ENCODE peak calls at places on chromosomes 7 and 10, in six cellular contexts. One of them, this sample, is unnamed.
A peak's percentile ranks its signal among the peaks of the same experiment; 100 is the strongest.

GRCh38 chr10:52668024-52668423 is 104.6 kb downstream of the MBL2 start:
- DNase-seq in HepG2: no peak
- DNase-seq in A549: no peak
- DNase-seq in body of pancreas: no peak
- DNase-seq in pancreas: no peak
- DNase-seq in fibroblast of pulmonary artery: no peak
- DNase-seq in this sample: no peak

GRCh38 chr7:69399038-69399800 is 199.1 kb upstream of the AUTS2 start:
- DNase-seq in A549: no peak
- DNase-seq in pancreas: no peak
- DNase-seq in HepG2: no peak
- DNase-seq in fibroblast of pulmonary artery: no peak
- DNase-seq in body of pancreas: no peak
- DNase-seq in this sample: no peak

GRCh38 chr7:98341106-98341505 is 59.6 kb downstream of the BRI3 start:
- DNase-seq in pancreas: no peak
- DNase-seq in fibroblast of pulmonary artery: no peak
- DNase-seq in body of pancreas: no peak
- DNase-seq in HepG2: no peak
- DNase-seq in A549: no peak
- DNase-seq in this sample: no peak

GRCh38 chr7:97377713-97378112 is 260.2 kb downstream of the SDHAF3 start:
- DNase-seq in fibroblast of pulmonary artery: no peak
- DNase-seq in HepG2: no peak
- DNase-seq in pancreas: no peak
- DNase-seq in A549: no peak
- DNase-seq in body of pancreas: no peak
- DNase-seq in this sample: no peak

GRCh38 chr10:78742730-78743615 is 325.8 kb upstream of the ZMIZ1 start:
- DNase-seq in HepG2: peak; percentile 72
- DNase-seq in body of pancreas: peak; percentile 86
- DNase-seq in fibroblast of pulmonary artery: no peak
- DNase-seq in pancreas: peak; percentile 64
- DNase-seq in A549: no peak
- DNase-seq in this sample: no peak

GRCh38 chr7:101686030-101686429 is 56.9 kb upstream of the MYL10 start:
- DNase-seq in body of pancreas: no peak
- DNase-seq in HepG2: no peak
- DNase-seq in fibroblast of pulmonary artery: no peak
- DNase-seq in A549: no peak
- DNase-seq in pancreas: no peak
- DNase-seq in this sample: no peak

GRCh38 chr7:98827258-98827657 is 42.6 kb downstream of the TMEM130 start:
- DNase-seq in A549: no peak
- DNase-seq in HepG2: no peak
- DNase-seq in body of pancreas: no peak
- DNase-seq in pancreas: no peak
- DNase-seq in fibroblast of pulmonary artery: no peak
- DNase-seq in this sample: no peak

GRCh38 chr7:48419401-48419800 is 248.1 kb downstream of the ABCA13 start:
- DNase-seq in fibroblast of pulmonary artery: no peak
- DNase-seq in HepG2: no peak
- DNase-seq in pancreas: no peak
- DNase-seq in A549: no peak
- DNase-seq in body of pancreas: no peak
- DNase-seq in this sample: no peak

GRCh38 chr7:100044719-100045118 is 4.9 kb upstream of the ZSCAN21 start:
- DNase-seq in fibroblast of pulmonary artery: no peak
- DNase-seq in A549: peak; percentile 32
- DNase-seq in body of pancreas: peak; percentile 70
- DNase-seq in pancreas: peak; percentile 39
- DNase-seq in HepG2: no peak
- DNase-seq in this sample: no peak

GRCh38 chr10:131848296-131848695 is 52.5 kb upstream of the PPP2R2D start:
- DNase-seq in A549: no peak
- DNase-seq in fibroblast of pulmonary artery: no peak
- DNase-seq in body of pancreas: no peak
- DNase-seq in HepG2: no peak
- DNase-seq in pancreas: no peak
- DNase-seq in this sample: no peak

GRCh38 chr7:50734246-50734645 is 48.5 kb downstream of the GRB10 start:
- DNase-seq in A549: no peak
- DNase-seq in pancreas: peak; percentile 11
- DNase-seq in HepG2: no peak
- DNase-seq in body of pancreas: no peak
- DNase-seq in fibroblast of pulmonary artery: no peak
- DNase-seq in this sample: no peak

GRCh38 chr10:28554952-28555351 is 22.0 kb downstream of the WAC start:
- DNase-seq in HepG2: no peak
- DNase-seq in pancreas: no peak
- DNase-seq in A549: no peak
- DNase-seq in body of pancreas: no peak
- DNase-seq in fibroblast of pulmonary artery: no peak
- DNase-seq in this sample: no peak

GRCh38 chr10:123836418-123837145 is 55.0 kb downstream of the CPXM2 start:
- DNase-seq in body of pancreas: no peak
- DNase-seq in A549: no peak
- DNase-seq in fibroblast of pulmonary artery: no peak
- DNase-seq in pancreas: no peak
- DNase-seq in HepG2: no peak
- DNase-seq in this sample: no peak

GRCh38 chr10:5583525-5584175 is 58.9 kb downstream of the CALML3 start:
- DNase-seq in fibroblast of pulmonary artery: peak; percentile 29
- DNase-seq in A549: no peak
- DNase-seq in body of pancreas: peak; percentile 85
- DNase-seq in pancreas: peak; percentile 77
- DNase-seq in HepG2: no peak
- DNase-seq in this sample: no peak

GRCh38 chr10:25175527-25176420 is 973 bp downstream of the GPR158 start:
- DNase-seq in A549: no peak
- DNase-seq in body of pancreas: peak; percentile 47
- DNase-seq in HepG2: no peak
- DNase-seq in pancreas: peak; percentile 15
- DNase-seq in fibroblast of pulmonary artery: peak; percentile 45
- DNase-seq in this sample: no peak

GRCh38 chr7:7820939-7821338 is 102.5 kb upstream of the RPA3 start:
- DNase-seq in pancreas: no peak
- DNase-seq in HepG2: no peak
- DNase-seq in body of pancreas: no peak
- DNase-seq in A549: no peak
- DNase-seq in fibroblast of pulmonary artery: no peak
- DNase-seq in this sample: no peak

GRCh38 chr10:79090134-79090803 is 21.5 kb downstream of the ZMIZ1 start:
- DNase-seq in A549: no peak
- DNase-seq in fibroblast of pulmonary artery: peak; percentile 58
- DNase-seq in HepG2: no peak
- DNase-seq in pancreas: no peak
- DNase-seq in body of pancreas: no peak
- DNase-seq in this sample: no peak

GRCh38 chr7:143426479-143427142 is 16.6 kb upstream of the TAS2R60 start:
- DNase-seq in body of pancreas: no peak
- DNase-seq in fibroblast of pulmonary artery: no peak
- DNase-seq in HepG2: no peak
- DNase-seq in A549: no peak
- DNase-seq in pancreas: no peak
- DNase-seq in this sample: no peak

GRCh38 chr7:112132123-112132694 is 74.0 kb downstream of the DOCK4 start:
- DNase-seq in A549: no peak
- DNase-seq in body of pancreas: no peak
- DNase-seq in pancreas: no peak
- DNase-seq in fibroblast of pulmonary artery: peak; percentile 20
- DNase-seq in HepG2: peak; percentile 69
- DNase-seq in this sample: no peak

GRCh38 chr10:13453896-13454295 is 74.9 kb downstream of the BEND7 start:
- DNase-seq in body of pancreas: no peak
- DNase-seq in HepG2: no peak
- DNase-seq in A549: no peak
- DNase-seq in fibroblast of pulmonary artery: no peak
- DNase-seq in pancreas: no peak
- DNase-seq in this sample: no peak

GRCh38 chr10:5551531-5552375 is 27.0 kb downstream of the CALML3 start:
- DNase-seq in body of pancreas: no peak
- DNase-seq in fibroblast of pulmonary artery: no peak
- DNase-seq in HepG2: no peak
- DNase-seq in pancreas: no peak
- DNase-seq in A549: no peak
- DNase-seq in this sample: no peak

GRCh38 chr7:120740348-120740747 is 117.6 kb downstream of the TSPAN12 start:
- DNase-seq in HepG2: no peak
- DNase-seq in body of pancreas: no peak
- DNase-seq in pancreas: no peak
- DNase-seq in fibroblast of pulmonary artery: peak; percentile 40
- DNase-seq in A549: no peak
- DNase-seq in this sample: no peak

GRCh38 chr10:77428776-77429395 is 208.7 kb downstream of the KCNMA1 start:
- DNase-seq in fibroblast of pulmonary artery: peak; percentile 61
- DNase-seq in body of pancreas: peak; percentile 59
- DNase-seq in A549: peak; percentile 62
- DNase-seq in pancreas: peak; percentile 75
- DNase-seq in HepG2: peak; percentile 8
- DNase-seq in this sample: no peak

GRCh38 chr10:33016988-33017387 is 59.0 kb upstream of the ITGB1 start:
- DNase-seq in A549: no peak
- DNase-seq in HepG2: no peak
- DNase-seq in pancreas: no peak
- DNase-seq in fibroblast of pulmonary artery: no peak
- DNase-seq in body of pancreas: no peak
- DNase-seq in this sample: no peak
- TF ChIP-seq CTCF in A549: no peak
- TF ChIP-seq CTCF in HepG2: no peak
- TF ChIP-seq CTCF in pancreas: no peak
- TF ChIP-seq CTCF in fibroblast of pulmonary artery: no peak
- TF ChIP-seq CTCF in body of pancreas: no peak
- TF ChIP-seq CTCF in this sample: no peak

GRCh38 chr10:125316436-125316835 is 156.1 kb upstream of the CTBP2 start:
- DNase-seq in body of pancreas: no peak
- DNase-seq in A549: no peak
- DNase-seq in pancreas: no peak
- DNase-seq in fibroblast of pulmonary artery: no peak
- DNase-seq in HepG2: no peak
- DNase-seq in this sample: no peak
- TF ChIP-seq CTCF in body of pancreas: no peak
- TF ChIP-seq CTCF in A549: no peak
- TF ChIP-seq CTCF in pancreas: no peak
- TF ChIP-seq CTCF in fibroblast of pulmonary artery: no peak
- TF ChIP-seq CTCF in HepG2: no peak
- TF ChIP-seq CTCF in this sample: no peak

GRCh38 chr10:84715911-84716310 is 387.5 kb downstream of the CCSER2 start:
- DNase-seq in body of pancreas: no peak
- DNase-seq in A549: peak; percentile 63
- DNase-seq in fibroblast of pulmonary artery: peak; percentile 17
- DNase-seq in HepG2: peak; percentile 41
- DNase-seq in pancreas: no peak
- DNase-seq in this sample: peak; percentile 24
- TF ChIP-seq CTCF in body of pancreas: no peak
- TF ChIP-seq CTCF in A549: peak; percentile 37
- TF ChIP-seq CTCF in fibroblast of pulmonary artery: peak; percentile 43
- TF ChIP-seq CTCF in HepG2: peak; percentile 70
- TF ChIP-seq CTCF in pancreas: no peak
- TF ChIP-seq CTCF in this sample: peak; percentile 72

DNA sequence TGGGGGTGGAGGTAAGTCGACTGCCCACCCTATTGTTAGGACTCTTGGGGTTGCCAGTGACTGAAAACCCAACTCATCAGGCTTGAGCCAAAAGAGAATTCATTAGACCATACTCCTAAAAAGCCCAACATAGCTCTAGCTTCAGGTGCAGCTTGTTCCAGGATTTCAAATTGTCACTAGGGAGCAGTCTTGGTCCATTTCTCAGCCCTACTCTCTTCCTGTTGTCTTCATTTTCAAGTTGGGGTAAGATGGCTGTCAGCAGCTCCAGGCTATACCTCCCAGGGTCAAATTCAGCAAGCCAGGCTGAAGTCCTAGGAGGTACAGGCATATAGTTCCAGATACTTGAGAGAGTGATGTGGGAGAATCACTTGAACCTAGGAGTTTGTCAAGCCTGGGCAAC is 14.9 kb upstream of the COL13A1 start:
- DNase-seq in body of pancreas: no peak
- DNase-seq in pancreas: no peak
- DNase-seq in HepG2: no peak
- DNase-seq in A549: peak; percentile 31
- DNase-seq in fibroblast of pulmonary artery: peak; percentile 79
- DNase-seq in this sample: no peak
- TF ChIP-seq CTCF in body of pancreas: no peak
- TF ChIP-seq CTCF in pancreas: no peak
- TF ChIP-seq CTCF in HepG2: peak; percentile 30
- TF ChIP-seq CTCF in A549: peak; percentile 33
- TF ChIP-seq CTCF in fibroblast of pulmonary artery: peak; percentile 55
- TF ChIP-seq CTCF in this sample: no peak

DNA sequence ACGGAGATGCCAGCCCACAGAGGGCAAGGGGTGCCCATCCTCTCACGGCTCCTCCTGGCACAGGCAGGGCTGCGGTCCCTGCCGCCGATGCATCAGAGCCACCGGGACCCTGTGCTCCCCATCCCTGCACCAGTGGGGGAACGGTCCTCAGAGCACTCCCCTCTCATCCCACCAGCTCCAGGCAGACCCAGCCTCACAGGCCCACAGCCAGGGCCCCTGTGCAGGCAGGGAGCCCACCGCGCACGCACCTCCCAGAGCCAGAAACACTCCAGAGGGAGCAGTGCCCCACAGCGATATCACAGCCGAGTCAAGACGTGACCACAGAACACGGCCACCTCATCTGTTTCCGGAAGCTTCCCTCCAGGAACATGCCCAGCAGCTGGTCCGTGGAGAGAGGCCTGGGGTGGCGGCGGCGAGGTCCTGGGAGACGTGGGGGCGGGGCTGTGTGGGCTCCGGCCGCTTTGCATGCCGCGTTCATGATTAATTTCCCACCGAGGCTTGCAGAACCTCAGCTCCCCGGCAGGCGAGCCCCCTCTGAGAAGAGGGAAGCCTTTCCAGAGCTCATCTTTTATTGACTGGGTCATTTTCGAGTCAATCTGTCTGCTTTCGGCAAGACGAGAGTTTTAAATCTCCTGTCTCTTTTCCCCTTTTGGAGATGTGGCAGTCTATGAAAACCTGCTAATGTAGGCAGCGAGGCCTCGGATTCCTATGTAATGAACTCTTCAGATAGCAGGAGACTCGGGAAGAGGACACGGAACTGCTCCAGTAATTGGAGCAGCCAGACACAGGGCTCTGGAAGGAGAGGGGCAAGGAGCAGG is 242.6 kb downstream of the ELFN1 start:
- DNase-seq in HepG2: no peak
- DNase-seq in pancreas: no peak
- DNase-seq in body of pancreas: no peak
- DNase-seq in fibroblast of pulmonary artery: peak; percentile 82
- DNase-seq in A549: no peak
- DNase-seq in this sample: no peak
- TF ChIP-seq CTCF in HepG2: no peak
- TF ChIP-seq CTCF in pancreas: no peak
- TF ChIP-seq CTCF in body of pancreas: no peak
- TF ChIP-seq CTCF in fibroblast of pulmonary artery: peak; percentile 48
- TF ChIP-seq CTCF in A549: no peak
- TF ChIP-seq CTCF in this sample: no peak

GRCh38 chr7:44348851-44349781 is 23.7 kb upstream of the CAMK2B start:
- DNase-seq in A549: no peak
- DNase-seq in fibroblast of pulmonary artery: no peak
- DNase-seq in body of pancreas: no peak
- DNase-seq in HepG2: peak; percentile 27
- DNase-seq in pancreas: no peak
- DNase-seq in this sample: no peak
- TF ChIP-seq CTCF in A549: no peak
- TF ChIP-seq CTCF in fibroblast of pulmonary artery: peak; percentile 14
- TF ChIP-seq CTCF in body of pancreas: no peak
- TF ChIP-seq CTCF in HepG2: peak; percentile 41
- TF ChIP-seq CTCF in pancreas: no peak
- TF ChIP-seq CTCF in this sample: no peak

This sample was measured in D721Med.